ENCODE peak calls at places on chromosomes 5 and 9, in five cellular contexts. H, W, Y, Q and D are unnamed samples.

GRCh38 chr5:154977409-154977808 is 36.1 kb upstream of the KIF4B start:
- DNase-seq in H (peak; percentile 59), W (no peak), Y (peak; percentile 27), Q (no peak), D (no peak)

GRCh38 chr5:7321724-7322123 is 74.2 kb upstream of the ADCY2 start:
- DNase-seq in H (peak; percentile 17), W (no peak), Y (no peak), Q (no peak), D (peak; percentile 66)

GRCh38 chr9:98045234-98046160 is 11.0 kb upstream of the NANS start:
- DNase-seq in H (no peak), W (peak; percentile 50), Y (peak; percentile 47), Q (no peak), D (no peak)

GRCh38 chr5:172469697-172470096 is 15.4 kb upstream of the SH3PXD2B start:
- DNase-seq in H (no peak), W (no peak), Y (no peak), Q (no peak), D (no peak)

GRCh38 chr9:68793605-68794343 is 88.7 kb downstream of the PIP5K1B start:
- DNase-seq in H (no peak), W (no peak), Y (no peak), Q (no peak), D (no peak)

GRCh38 chr5:82593481-82593880 is 315.3 kb upstream of the RPS23 start:
- DNase-seq in H (peak; percentile 71), W (no peak), Y (no peak), Q (no peak), D (peak; percentile 79)

GRCh38 chr9:34993502-34994428 is 4.2 kb downstream of the DNAJB5 start:
- DNase-seq in H (peak; percentile 78), W (no peak), Y (no peak), Q (peak; percentile 69), D (peak; percentile 35)

GRCh38 chr5:107300928-107301327 is 369.8 kb downstream of the EFNA5 start:
- DNase-seq in H (peak; percentile 16), W (no peak), Y (no peak), Q (no peak), D (no peak)

GRCh38 chr5:179436321-179437122 is 91.3 kb upstream of the ADAMTS2 start:
- DNase-seq in H (no peak), W (no peak), Y (no peak), Q (no peak), D (no peak)